ENCODE peak calls at places on chromosomes 6 and 20, in eight cellular contexts. N is astrocyte, E is OCI-LY7, D is cardiac muscle cell, I is Panc1, U is tibial nerve, F is PC-9, A is stomach. X is an unnamed sample.

GRCh38 chr6:158558415-158559306 is 1.2 kb upstream of the TMEM181 start:
- DNase-seq in N (no peak), E (no peak), D (no peak), I (no peak), U (no peak), F (no peak), A (no peak), X (no peak)

GRCh38 chr6:86193821-86194220 is 551.1 kb upstream of the SYNCRIP start:
- DNase-seq in N (no peak), E (no peak), D (no peak), I (no peak), U (no peak), F (no peak), A (no peak), X (no peak)

GRCh38 chr20:31595654-31596411 is 9.3 kb upstream of the ID1 start:
- DNase-seq in N (peak; percentile 73), E (no peak), D (peak; percentile 55), I (no peak), U (peak; percentile 77), F (peak; percentile 87), A (peak; percentile 65), X (no peak)

GRCh38 chr20:54207743-54208491 is at the start of gene PFDN4:
- DNase-seq in N (peak; percentile 74), E (peak; percentile 89), D (peak; percentile 88), I (peak; percentile 60), U (peak; percentile 72), F (peak; percentile 73), A (peak; percentile 84), X (no peak)

GRCh38 chr6:130578713-130579112 is 212.9 kb downstream of the TMEM200A start:
- DNase-seq in N (no peak), E (no peak), D (no peak), I (no peak), U (no peak), F (no peak), A (no peak), X (no peak)

GRCh38 chr6:143822584-143823024 is 20.5 kb upstream of the LTV1 start:
- DNase-seq in N (peak; percentile 80), E (no peak), D (no peak), I (no peak), U (no peak), F (no peak), A (peak; percentile 35), X (no peak)

GRCh38 chr6:110495949-110496348 is 19.5 kb upstream of the SLC22A16 start:
- DNase-seq in N (no peak), E (no peak), D (peak; percentile 86), I (no peak), U (no peak), F (no peak), A (no peak), X (no peak)

GRCh38 chr6:76682842-76683241 is 610.4 kb upstream of the IMPG1 start:
- DNase-seq in N (no peak), E (peak; percentile 16), D (peak; percentile 16), I (no peak), U (no peak), F (no peak), A (no peak), X (no peak)

GRCh38 chr20:44572551-44573500 is 9.6 kb upstream of the PKIG start:
- DNase-seq in N (peak; percentile 94), E (peak; percentile 46), D (peak; percentile 75), I (peak; percentile 80), U (no peak), F (peak; percentile 97), A (no peak), X (no peak)

GRCh38 chr6:42694586-42694985 is 27.8 kb downstream of the PRPH2 start:
- DNase-seq in N (no peak), E (no peak), D (no peak), I (no peak), U (no peak), F (no peak), A (no peak), X (no peak)
- H3K27ac ChIP-seq in N (peak overlapping the region; percentile 62), E (no peak overlapping the region), D (peak overlapping the region; percentile 51), I (no peak overlapping the region), U (no peak overlapping the region), F (no peak overlapping the region), A (peak overlapping the region; percentile 41), X (no peak overlapping the region)

GRCh38 chr20:47137231-47137865 is 219.2 kb downstream of the ZMYND8 start:
- DNase-seq in N (no peak), E (no peak), D (no peak), I (no peak), U (no peak), F (no peak), A (no peak), X (no peak)

GRCh38 chr20:47136782-47137181 is 219.7 kb downstream of the ZMYND8 start:
- DNase-seq in N (no peak), E (no peak), D (no peak), I (no peak), U (no peak), F (no peak), A (no peak), X (no peak)

GRCh38 chr20:47129306-47129705 is 227.2 kb downstream of the ZMYND8 start:
- DNase-seq in N (no peak), E (no peak), D (no peak), I (no peak), U (no peak), F (no peak), A (no peak), X (no peak)

GRCh38 chr20:47127986-47128385 is 228.5 kb downstream of the ZMYND8 start:
- DNase-seq in N (no peak), E (no peak), D (peak; percentile 36), I (no peak), U (no peak), F (no peak), A (peak; percentile 43), X (no peak)

GRCh38 chr20:47133809-47134456 is 222.6 kb downstream of the ZMYND8 start:
- DNase-seq in N (peak; percentile 60), E (no peak), D (no peak), I (no peak), U (no peak), F (peak; percentile 81), A (no peak), X (no peak)
- H3K4me3 ChIP-seq in N (no peak overlapping the region), E (no peak overlapping the region), D (no peak overlapping the region), I (no peak overlapping the region), U (no peak overlapping the region), F (no peak overlapping the region), A (no peak overlapping the region), X (no peak overlapping the region)

GRCh38 chr6:7260291-7261029 is 52.5 kb downstream of the SSR1 start:
- DNase-seq in N (no peak), E (no peak), D (no peak), I (no peak), U (no peak), F (no peak), A (no peak), X (no peak)
- H3K27ac ChIP-seq in N (peak overlapping the region; percentile 49), E (no peak overlapping the region), D (peak overlapping the region; percentile 86), I (peak overlapping the region; percentile 57), U (peak overlapping the region; percentile 6), F (no peak overlapping the region), A (peak overlapping the region; percentile 80), X (no peak overlapping the region)

DNA sequence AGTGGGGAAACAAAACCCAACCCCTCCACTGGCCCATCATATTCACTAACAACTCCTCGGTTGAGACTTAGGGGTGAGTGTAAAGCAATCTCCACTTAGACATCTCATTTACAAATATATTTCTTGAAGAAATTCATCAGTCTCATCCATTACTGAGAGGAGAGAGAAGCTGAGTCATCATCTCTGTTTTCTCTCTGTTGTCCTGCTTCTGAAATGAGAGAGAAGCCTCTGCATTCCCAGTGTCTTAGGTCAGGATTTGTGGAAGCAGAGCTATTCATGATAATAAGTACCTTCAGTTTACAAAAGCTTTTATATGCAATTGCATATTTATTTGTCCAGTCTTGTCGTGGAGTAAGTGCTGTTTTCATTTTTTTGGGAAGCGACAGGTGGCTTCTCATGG is 879 bp downstream of the MEP1A start:
- DNase-seq in N (no peak), E (no peak), D (no peak), I (no peak), U (no peak), F (no peak), A (no peak), X (no peak)
- H3K4me3 ChIP-seq in N (no peak overlapping the region), E (no peak overlapping the region), D (no peak overlapping the region), I (no peak overlapping the region), U (no peak overlapping the region), F (no peak overlapping the region), A (no peak overlapping the region), X (no peak overlapping the region)

GRCh38 chr20:57291003-57291402 is 24.6 kb upstream of the BMP7 start:
- DNase-seq in N (no peak), E (no peak), D (no peak), I (no peak), U (no peak), F (no peak), A (no peak), X (no peak)

GRCh38 chr20:57293998-57294397 is 27.6 kb upstream of the BMP7 start:
- DNase-seq in N (no peak), E (no peak), D (no peak), I (no peak), U (no peak), F (no peak), A (no peak), X (no peak)

GRCh38 chr20:57292611-57293010 is 26.2 kb upstream of the BMP7 start:
- DNase-seq in N (no peak), E (no peak), D (no peak), I (no peak), U (no peak), F (no peak), A (no peak), X (no peak)

GRCh38 chr20:57291694-57292093 is 25.3 kb upstream of the BMP7 start:
- DNase-seq in N (no peak), E (no peak), D (no peak), I (no peak), U (no peak), F (no peak), A (no peak), X (no peak)

DNA sequence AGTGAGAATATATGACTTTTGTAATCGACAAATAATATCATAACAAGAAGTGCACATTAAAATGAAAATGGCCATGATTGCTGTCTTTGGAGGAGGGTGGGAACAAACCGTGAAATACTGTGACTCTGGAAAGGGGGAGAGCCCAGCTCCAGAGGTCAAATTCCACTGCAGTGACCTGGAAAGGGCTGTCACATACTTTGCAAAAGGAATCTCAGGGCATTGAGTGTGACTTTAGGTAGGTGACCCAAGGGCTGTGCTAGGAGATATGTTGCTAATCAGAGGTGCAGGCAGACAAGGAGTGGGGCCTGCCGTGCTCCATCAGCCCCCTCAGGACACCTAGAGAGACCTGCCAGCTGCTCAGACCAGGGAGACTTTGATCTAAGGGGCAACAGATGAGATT is 28.1 kb upstream of the BMP7 start:
- DNase-seq in N (no peak), E (no peak), D (peak; percentile 75), I (no peak), U (no peak), F (no peak), A (no peak), X (no peak)
- H3K27ac ChIP-seq in N (no peak overlapping the region), E (no peak overlapping the region), D (peak overlapping the region; percentile 67), I (no peak overlapping the region), U (no peak overlapping the region), F (no peak overlapping the region), A (no peak overlapping the region), X (no peak overlapping the region)

DNA sequence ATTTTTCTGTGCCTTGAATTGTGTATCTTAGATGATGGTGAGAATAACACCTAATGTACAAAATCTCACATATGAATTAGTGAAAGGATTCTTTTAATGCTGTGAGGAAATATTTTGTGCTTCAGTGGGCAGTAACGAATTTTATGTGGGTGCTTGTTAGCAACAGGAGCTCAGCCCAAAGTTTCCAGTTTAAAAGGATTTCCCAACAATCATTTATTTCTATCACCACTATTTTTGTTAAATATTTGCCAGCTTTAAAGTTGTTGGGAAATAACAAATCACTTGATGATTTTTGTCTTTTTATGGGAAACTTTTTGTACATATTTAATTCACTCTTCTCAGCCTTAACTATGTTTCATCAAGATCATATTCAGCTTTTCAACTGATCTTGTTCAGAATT is 111.8 kb downstream of the QKI start:
- DNase-seq in N (no peak), E (no peak), D (no peak), I (no peak), U (no peak), F (no peak), A (no peak), X (no peak)
- H3K4me3 ChIP-seq in N (no peak overlapping the region), E (no peak overlapping the region), D (no peak overlapping the region), I (no peak overlapping the region), U (no peak overlapping the region), F (no peak overlapping the region), A (no peak overlapping the region), X (no peak overlapping the region)